ENCODE peak calls at places on chromosomes 13 and 19, in ten cellular contexts. G is mucosa of descending colon, E is GM23338, N is tibial nerve, Q is fibroblast of lung, Z is Peyer's patch, A is ovary, J is cardiac muscle cell, I is Caco-2, R is thoracic aorta. S is an unnamed sample. For H3K36me3, the result is how much of the 10 kb centered on the place peaks cover.

GRCh38 chr13:99895428-99895998 is 76.1 kb downstream of the ZIC5 start:
- DNase-seq in I (no peak), Z (no peak), R (no peak), G (no peak), E (peak), J (peak), Q (peak), N (no peak), A (no peak), S (no peak)

GRCh38 chr13:48318014-48318713 is 14.6 kb downstream of the RB1 start:
- DNase-seq in R (no peak), I (no peak), A (no peak), Q (no peak), G (no peak), J (no peak), Z (peak), E (no peak), N (no peak), S (peak)

GRCh38 chr19:7482584-7483439 is 6.0 kb downstream of the PEX11G start:
- DNase-seq in J (peak), R (no peak), N (peak), A (no peak), I (peak), E (peak), Q (peak), Z (peak), G (peak), S (no peak)

GRCh38 chr19:31339405-31339804 is 9.8 kb downstream of the TSHZ3 start:
- DNase-seq in G (no peak), N (no peak), R (no peak), Z (no peak), E (no peak), I (no peak), A (no peak), J (no peak), Q (peak), S (no peak)

GRCh38 chr13:40662866-40663265 is 3.6 kb downstream of the FOXO1 start:
- DNase-seq in Z (no peak), G (no peak), Q (no peak), N (no peak), E (peak), I (no peak), A (no peak), R (no peak), J (no peak), S (no peak)

GRCh38 chr13:95222733-95223018 is 78.6 kb downstream of the ABCC4 start:
- DNase-seq in R (no peak), J (no peak), I (no peak), Z (no peak), E (no peak), A (no peak), N (no peak), G (no peak), Q (no peak), S (no peak)

GRCh38 chr13:43573787-43574562 is 212.8 kb downstream of the ENOX1 start:
- DNase-seq in I (no peak), G (no peak), E (no peak), Q (peak), N (no peak), R (no peak), J (peak), Z (no peak), A (no peak), S (no peak)

GRCh38 chr19:49988433-49988832 is 27.5 kb upstream of the SIGLEC11 start:
- DNase-seq in E (no peak), A (no peak), J (no peak), N (no peak), I (no peak), R (no peak), Z (no peak), Q (peak), G (peak), S (no peak)

GRCh38 chr19:51407631-51408131 is 9.8 kb downstream of the SIGLEC10 start:
- DNase-seq in A (no peak), G (no peak), Q (peak), J (peak), Z (no peak), E (peak), N (no peak), I (peak), R (no peak), S (peak)

GRCh38 chr13:100890645-100891044 is 216.1 kb upstream of the TMTC4 start:
- DNase-seq in N (no peak), A (no peak), Q (no peak), Z (no peak), I (no peak), J (no peak), R (no peak), G (no peak), E (peak), S (no peak)

GRCh38 chr13:50344717-50345116 is 329.5 kb downstream of the KCNRG start:
- DNase-seq in Z (no peak), A (no peak), I (no peak), N (no peak), G (no peak), J (no peak), Q (no peak), E (no peak), R (no peak), S (no peak)

GRCh38 chr19:45499196-45500180 is 1.2 kb downstream of the PPM1N start:
- DNase-seq in R (no peak), Q (no peak), I (peak), J (peak), Z (peak), G (peak), E (peak), A (peak), N (no peak), S (peak)

GRCh38 chr19:7627166-7627565 is 2.2 kb downstream of the XAB2 start:
- DNase-seq in R (no peak), G (peak), I (no peak), Q (no peak), Z (no peak), N (no peak), A (no peak), E (no peak), J (no peak), S (no peak)

GRCh38 chr19:36120092-36120983 is 5.1 kb downstream of the TBCB start:
- DNase-seq in Z (no peak), I (peak), E (no peak), R (no peak), N (no peak), A (no peak), G (no peak), Q (no peak), J (no peak), S (no peak)

GRCh38 chr19:29467824-29468401 is 57.9 kb upstream of the VSTM2B start:
- DNase-seq in J (peak), N (no peak), I (peak), Z (no peak), A (no peak), Q (no peak), E (peak), R (no peak), G (no peak), S (no peak)

GRCh38 chr13:51154029-51154555 is 43.0 kb upstream of the C13orf42 start:
- DNase-seq in G (no peak), E (no peak), I (no peak), Z (no peak), N (no peak), J (peak), Q (peak), A (no peak), R (no peak), S (no peak)

GRCh38 chr19:4053423-4054324 is 13.0 kb downstream of the ZBTB7A start:
- DNase-seq in N (no peak), E (no peak), Q (no peak), A (no peak), J (no peak), R (no peak), I (no peak), G (peak), Z (peak), S (no peak)

GRCh38 chr19:4052993-4053422 is 13.7 kb downstream of the ZBTB7A start:
- DNase-seq in I (no peak), A (no peak), Q (no peak), E (no peak), Z (peak), R (no peak), N (no peak), J (no peak), G (peak), S (no peak)

GRCh38 chr19:4054471-4055208 is 12.1 kb downstream of the ZBTB7A start:
- DNase-seq in Z (peak), I (no peak), Q (no peak), J (no peak), R (no peak), E (peak), N (no peak), G (peak), A (no peak), S (no peak)

GRCh38 chr19:4051175-4052101 is 15.3 kb downstream of the ZBTB7A start:
- DNase-seq in I (no peak), R (no peak), E (no peak), G (peak), Z (peak), J (peak), N (no peak), Q (peak), A (no peak), S (no peak)

GRCh38 chr19:4052114-4052992 is 14.3 kb downstream of the ZBTB7A start:
- DNase-seq in R (no peak), N (no peak), Q (peak), I (peak), Z (peak), J (peak), E (no peak), A (no peak), G (peak), S (peak)
- H3K36me3 ChIP-seq in R (under half), N (under half), Q (under half), I (under half), Z (half or more), J (under half), E (under half), A (under half), G (under half), S (under half)

DNA sequence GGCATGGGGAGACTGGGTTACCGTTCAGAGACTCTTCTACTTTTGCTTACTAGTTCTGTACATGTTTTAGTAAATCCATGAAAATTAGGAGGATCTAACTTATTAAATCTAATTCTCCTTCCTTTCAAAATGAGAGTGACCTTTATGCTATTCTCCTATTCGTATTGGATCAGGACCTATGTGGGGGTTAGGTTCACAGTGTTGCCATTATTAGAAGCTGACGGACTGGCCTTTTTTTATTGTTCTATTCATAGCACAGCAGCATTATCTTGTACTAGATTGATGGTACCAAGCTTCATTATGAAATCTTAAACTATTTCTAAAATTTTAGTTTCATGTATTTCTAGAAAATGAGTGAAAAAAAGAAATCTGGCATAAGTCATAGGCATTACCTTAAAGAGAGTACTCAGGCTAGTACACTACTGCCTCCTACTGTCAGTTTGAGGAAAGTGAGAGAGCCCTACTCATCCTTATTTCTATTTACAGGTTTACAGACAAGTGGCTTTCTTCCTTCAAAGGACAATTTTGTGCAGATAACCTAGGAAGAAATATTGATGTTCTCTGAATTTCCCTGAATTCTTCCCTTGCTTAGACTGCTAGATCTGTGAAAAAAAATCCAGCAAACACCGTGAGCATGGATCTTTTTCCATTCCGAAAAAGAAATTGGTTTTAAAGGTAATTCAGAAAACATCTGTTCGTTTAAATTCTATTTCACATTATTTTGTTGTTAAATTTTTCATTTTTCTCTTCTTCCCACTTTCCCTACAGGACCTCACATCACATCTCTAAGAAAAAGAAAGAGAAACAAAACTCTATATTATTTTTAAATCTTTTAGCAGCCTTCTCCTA is 485.5 kb downstream of the DIAPH3 start:
- DNase-seq in I (no peak), G (no peak), N (no peak), E (peak), J (peak), Z (no peak), Q (peak), A (no peak), R (no peak), S (no peak)
- TF ChIP-seq CTCF in I (peak), G (peak), N (peak), E (peak), J (peak), Z (peak), Q (peak), A (no peak), R (peak), S (peak)

DNA sequence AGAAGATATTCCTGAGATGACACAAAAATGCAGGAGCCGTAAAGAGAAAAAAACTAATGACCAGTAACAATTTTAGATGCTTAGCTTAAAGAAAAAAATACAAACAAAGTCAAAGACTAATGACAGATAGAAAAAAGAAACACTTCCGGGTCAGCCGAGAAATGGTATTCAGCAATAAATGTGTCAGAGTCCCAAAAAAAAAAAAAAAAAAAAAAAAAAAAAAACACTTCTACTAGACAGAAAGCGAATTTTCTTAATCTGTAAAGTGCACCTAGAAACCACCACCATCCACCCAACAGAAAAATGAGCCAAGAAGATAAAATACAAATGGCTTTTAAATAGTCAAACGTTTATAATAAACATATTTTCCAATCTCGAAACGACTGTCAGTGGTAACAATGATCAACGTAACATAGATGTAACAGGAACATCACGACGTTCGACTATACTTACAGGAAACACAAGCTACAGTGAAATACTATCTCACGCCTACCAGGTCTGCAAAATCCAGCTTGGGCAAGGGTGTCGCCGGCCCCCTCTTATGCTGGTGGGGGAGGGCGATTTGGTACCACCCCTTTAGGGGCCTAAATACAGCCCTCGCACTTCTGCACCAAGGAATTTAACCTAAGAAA is 10.6 kb downstream of the ABHD17A start:
- DNase-seq in E (no peak), A (no peak), G (no peak), Q (no peak), Z (no peak), R (no peak), N (no peak), I (no peak), J (no peak), S (peak)
- H3K36me3 ChIP-seq in E (under half), A (under half), G (under half), Q (under half), Z (under half), R (under half), N (under half), I (under half), J (under half), S (under half)

GRCh38 chr13:104565888-104566287 is 1499.7 kb upstream of the SLC10A2 start:
- DNase-seq in A (no peak), Q (no peak), R (no peak), Z (no peak), E (no peak), J (no peak), I (no peak), N (no peak), G (no peak), S (no peak)

GRCh38 chr13:104571890-104572229 is 1505.6 kb upstream of the SLC10A2 start:
- DNase-seq in Z (no peak), G (no peak), N (no peak), Q (no peak), A (no peak), R (no peak), I (no peak), E (no peak), J (no peak), S (no peak)

GRCh38 chr13:104577029-104577820 is 1511.0 kb upstream of the SLC10A2 start:
- DNase-seq in J (peak), Z (no peak), N (no peak), R (no peak), Q (no peak), I (no peak), G (no peak), A (no peak), E (no peak), S (no peak)

GRCh38 chr13:104567114-104567513 is 1500.9 kb upstream of the SLC10A2 start:
- DNase-seq in A (no peak), Q (no peak), J (no peak), G (no peak), Z (no peak), E (no peak), N (no peak), I (no peak), R (no peak), S (no peak)

GRCh38 chr13:104571161-104571889 is 1505.1 kb upstream of the SLC10A2 start:
- DNase-seq in Z (no peak), G (no peak), E (peak), J (peak), I (peak), A (peak), N (peak), R (peak), Q (peak), S (peak)
- TF ChIP-seq CTCF in Z (peak), G (peak), E (peak), J (peak), I (peak), A (no peak), N (peak), R (peak), Q (peak), S (peak)

DNA sequence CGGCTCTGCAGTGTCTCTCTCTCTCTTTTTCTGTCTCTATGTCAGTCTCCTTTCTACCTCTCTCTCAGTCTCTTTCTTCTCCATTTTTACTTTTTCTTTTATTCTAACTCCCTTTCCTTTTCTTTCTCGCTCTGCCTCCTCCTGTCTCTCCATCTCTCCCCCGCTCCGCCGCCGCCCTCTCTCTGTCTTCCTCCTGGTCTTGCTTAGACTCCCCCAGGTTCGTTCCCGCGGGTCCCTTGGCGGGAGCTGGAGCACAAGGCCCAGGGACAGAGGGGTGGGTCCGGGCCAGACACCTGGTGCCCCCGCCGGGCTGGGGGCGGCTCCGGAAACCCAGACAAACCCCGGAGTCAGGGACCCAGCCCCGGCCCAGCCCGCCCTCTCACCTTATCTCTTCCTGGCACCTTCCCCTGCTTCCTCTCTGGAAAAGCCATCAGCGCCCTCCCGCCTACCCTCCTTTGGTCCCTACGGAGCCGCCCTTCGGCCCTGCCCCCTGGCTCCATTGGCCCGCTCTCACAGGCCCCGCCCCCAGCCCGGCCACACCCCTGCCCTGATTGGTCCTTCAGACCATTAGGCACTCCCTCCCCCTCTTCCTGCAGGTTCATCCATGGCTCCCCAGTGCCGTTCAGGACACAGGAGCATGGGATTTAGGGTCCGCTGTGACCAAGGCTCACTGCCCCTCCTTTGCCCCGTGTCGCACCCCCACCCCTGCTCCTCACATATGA is 15.4 kb upstream of the NOP53 start:
- DNase-seq in G (peak), R (no peak), Z (no peak), A (peak), I (peak), Q (no peak), E (peak), N (peak), J (peak), S (peak)
- H3K36me3 ChIP-seq in G (under half), R (under half), Z (under half), A (under half), I (under half), Q (under half), E (under half), N (under half), J (under half), S (under half)

GRCh38 chr13:68970532-68970931 is 1137.1 kb upstream of the ATXN8OS start:
- DNase-seq in Q (no peak), J (no peak), E (peak), Z (no peak), N (no peak), R (no peak), G (no peak), I (no peak), A (no peak), S (no peak)
- TF ChIP-seq CTCF in Q (no peak), J (no peak), E (no peak), Z (no peak), N (no peak), R (no peak), G (no peak), I (no peak), A (no peak), S (no peak)

DNA sequence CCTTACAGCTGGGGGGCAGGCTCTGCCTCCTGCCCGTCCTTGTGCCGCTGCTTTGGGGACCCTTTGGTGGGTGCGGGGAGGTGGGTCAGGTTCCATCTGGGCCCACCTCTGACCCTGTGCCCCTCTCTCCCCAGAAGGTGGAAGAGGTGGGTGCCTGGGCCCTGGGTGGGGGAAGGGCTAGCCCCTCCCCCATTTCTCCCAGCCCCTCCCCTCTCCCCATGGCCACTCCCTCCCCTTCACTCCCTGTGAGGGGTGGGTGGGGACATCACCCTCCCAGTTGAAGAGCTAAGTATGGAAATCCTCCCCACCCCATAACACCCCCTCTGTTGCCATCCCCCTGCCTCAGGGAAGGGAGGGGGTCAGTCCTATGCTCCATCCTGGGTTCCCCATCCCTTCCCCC is 14.2 kb downstream of the ARHGEF1 start:
- DNase-seq in J (no peak), A (no peak), G (no peak), I (no peak), R (no peak), E (no peak), Q (no peak), N (no peak), Z (no peak), S (no peak)
- H3K36me3 ChIP-seq in J (under half), A (under half), G (under half), I (under half), R (half or more), E (under half), Q (under half), N (under half), Z (half or more), S (under half)

DNA sequence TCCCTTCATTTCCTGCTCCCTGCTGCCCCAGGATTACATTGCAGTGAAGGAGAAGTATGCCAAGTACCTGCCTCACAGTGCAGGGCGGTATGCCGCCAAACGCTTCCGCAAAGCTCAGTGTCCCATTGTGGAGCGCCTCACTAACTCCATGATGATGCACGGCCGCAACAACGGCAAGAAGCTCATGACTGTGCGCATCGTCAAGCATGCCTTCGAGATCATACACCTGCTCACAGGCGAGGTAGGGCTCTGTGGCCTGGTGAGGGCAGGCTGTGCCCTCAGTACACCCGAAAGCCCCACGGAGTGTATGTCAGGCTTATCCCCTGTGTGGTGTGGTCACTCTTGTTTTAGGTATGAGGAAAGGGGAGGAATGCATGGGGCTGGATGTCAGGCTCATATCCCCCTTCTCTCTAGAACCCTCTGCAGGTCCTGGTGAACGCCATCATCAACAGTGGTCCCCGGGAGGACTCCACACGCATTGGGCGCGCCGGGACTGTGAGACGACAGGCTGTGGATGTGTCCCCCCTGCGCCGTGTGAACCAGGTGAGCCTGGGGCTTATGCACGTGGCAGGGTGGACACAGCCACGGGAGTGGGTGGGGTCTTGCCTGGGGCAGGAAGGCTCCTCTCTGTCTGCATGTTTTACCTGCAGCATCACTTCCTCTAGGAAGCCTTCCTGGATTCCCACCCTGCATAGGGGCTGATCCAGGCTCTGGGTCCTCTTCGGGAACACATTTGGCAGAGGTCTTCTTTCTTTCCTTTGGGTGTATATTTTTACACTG is 2.3 kb upstream of the RNF225 start:
- DNase-seq in I (no peak), R (no peak), A (no peak), E (no peak), J (no peak), G (no peak), Q (no peak), Z (no peak), N (no peak), S (no peak)
- TF ChIP-seq CTCF in I (no peak), R (no peak), A (no peak), E (no peak), J (no peak), G (no peak), Q (no peak), Z (no peak), N (no peak), S (no peak)

S was measured in body of pancreas.